ENCODE peak calls at places on chromosomes 12 and 14, in seven cellular contexts. G is Peyer's patch, K is esophagus squamous epithelium, I is prostate gland, M is GM12891, W is K562, V is body of pancreas. Z is an unnamed sample.
A peak's percentile ranks its signal among the peaks of the same experiment; 100 is the strongest.

GRCh38 chr14:103731916-103732867 is 16.6 kb downstream of the ZFYVE21 start:
- DNase-seq in V (no peak), I (no peak), M (no peak), G (peak; percentile 47), W (no peak), K (no peak), Z (no peak)

GRCh38 chr12:46219892-46220655 is 48.8 kb downstream of the SLC38A1 start:
- DNase-seq in M (no peak), I (no peak), G (no peak), K (no peak), W (peak; percentile 81), V (no peak), Z (no peak)

GRCh38 chr12:115199831-115200230 is 515.9 kb upstream of the TBX3 start:
- DNase-seq in G (no peak), I (no peak), W (no peak), M (no peak), K (no peak), V (no peak), Z (no peak)

GRCh38 chr12:22287776-22288621 is 46.5 kb downstream of the ST8SIA1 start:
- DNase-seq in W (no peak), I (no peak), M (no peak), G (no peak), K (no peak), V (no peak), Z (no peak)

GRCh38 chr14:58815046-58815701 is 177.4 kb downstream of the DACT1 start:
- DNase-seq in W (no peak), I (no peak), V (no peak), K (no peak), M (no peak), G (no peak), Z (no peak)

GRCh38 chr12:55974308-55974724 is 438 bp downstream of the RAB5B start:
- DNase-seq in V (peak; percentile 69), I (peak; percentile 37), K (no peak), W (peak; percentile 64), G (no peak), M (peak; percentile 43), Z (peak; percentile 82)

GRCh38 chr14:50599700-50600444 is 39.9 kb downstream of the ATL1 start:
- DNase-seq in W (peak; percentile 6), V (no peak), G (no peak), K (no peak), M (no peak), I (no peak), Z (no peak)

GRCh38 chr14:74616507-74616906 is 4.5 kb upstream of the LTBP2 start:
- DNase-seq in K (no peak), V (no peak), M (no peak), I (no peak), W (peak; percentile 34), G (no peak), Z (no peak)

GRCh38 chr12:61860439-61860838 is 399.8 kb upstream of the USP15 start:
- DNase-seq in V (no peak), W (no peak), K (no peak), M (no peak), G (no peak), I (no peak), Z (no peak)

GRCh38 chr12:71730936-71731335 is 23.7 kb upstream of the RAB21 start:
- DNase-seq in I (no peak), K (no peak), V (no peak), W (no peak), G (no peak), M (no peak), Z (no peak)

GRCh38 chr12:34394211-34395055 is 372.1 kb downstream of the ALG10 start:
- DNase-seq in W (peak; percentile 2), M (no peak), I (no peak), K (no peak), G (peak; percentile 8), V (peak; percentile 1), Z (peak; percentile 57)

GRCh38 chr14:93619176-93619793 is 169.0 kb downstream of the PRIMA1 start:
- DNase-seq in W (peak; percentile 25), G (no peak), V (peak; percentile 58), K (no peak), I (no peak), M (peak; percentile 9), Z (no peak)

GRCh38 chr12:41624571-41624970 is 436.5 kb downstream of the PDZRN4 start:
- DNase-seq in W (no peak), G (no peak), M (no peak), V (no peak), I (no peak), K (no peak), Z (no peak)

GRCh38 chr14:91731018-91731417 is 868 bp downstream of the CATSPERB start:
- DNase-seq in G (no peak), W (no peak), M (no peak), K (no peak), I (no peak), V (peak; percentile 37), Z (no peak)

GRCh38 chr14:60757617-60758016 is 23.1 kb downstream of the MNAT1 start:
- DNase-seq in K (no peak), V (no peak), M (no peak), I (no peak), G (no peak), W (no peak), Z (no peak)

GRCh38 chr14:68977137-68977740 is 1.9 kb downstream of the ACTN1 start:
- DNase-seq in V (no peak), M (no peak), I (peak; percentile 40), W (no peak), G (no peak), K (no peak), Z (no peak)

GRCh38 chr14:68977741-68978549 is 1.2 kb downstream of the ACTN1 start:
- DNase-seq in G (peak; percentile 72), I (peak; percentile 68), V (peak; percentile 68), W (peak; percentile 43), K (no peak), M (peak; percentile 47), Z (peak; percentile 95)

GRCh38 chr14:68979722-68980552 is 835 bp upstream of the ACTN1 start:
- DNase-seq in G (peak; percentile 68), I (peak; percentile 44), K (no peak), W (peak; percentile 41), V (peak; percentile 64), M (no peak), Z (peak; percentile 87)

GRCh38 chr14:68979021-68979721 is at the start of gene ACTN1:
- DNase-seq in M (peak; percentile 54), I (peak; percentile 97), G (peak; percentile 87), W (peak; percentile 94), K (peak; percentile 35), V (peak; percentile 97), Z (peak; percentile 99)

GRCh38 chr14:68978550-68978911 is 571 bp downstream of the ACTN1 start:
- DNase-seq in W (peak; percentile 76), M (peak; percentile 46), K (no peak), V (peak; percentile 84), I (peak; percentile 75), G (no peak), Z (peak; percentile 88)
- TF ChIP-seq POLR2A in W (peak; percentile 57), M (no peak), K (no peak), V (peak; percentile 41), I (peak; percentile 81), G (no peak), Z (no peak)

DNA sequence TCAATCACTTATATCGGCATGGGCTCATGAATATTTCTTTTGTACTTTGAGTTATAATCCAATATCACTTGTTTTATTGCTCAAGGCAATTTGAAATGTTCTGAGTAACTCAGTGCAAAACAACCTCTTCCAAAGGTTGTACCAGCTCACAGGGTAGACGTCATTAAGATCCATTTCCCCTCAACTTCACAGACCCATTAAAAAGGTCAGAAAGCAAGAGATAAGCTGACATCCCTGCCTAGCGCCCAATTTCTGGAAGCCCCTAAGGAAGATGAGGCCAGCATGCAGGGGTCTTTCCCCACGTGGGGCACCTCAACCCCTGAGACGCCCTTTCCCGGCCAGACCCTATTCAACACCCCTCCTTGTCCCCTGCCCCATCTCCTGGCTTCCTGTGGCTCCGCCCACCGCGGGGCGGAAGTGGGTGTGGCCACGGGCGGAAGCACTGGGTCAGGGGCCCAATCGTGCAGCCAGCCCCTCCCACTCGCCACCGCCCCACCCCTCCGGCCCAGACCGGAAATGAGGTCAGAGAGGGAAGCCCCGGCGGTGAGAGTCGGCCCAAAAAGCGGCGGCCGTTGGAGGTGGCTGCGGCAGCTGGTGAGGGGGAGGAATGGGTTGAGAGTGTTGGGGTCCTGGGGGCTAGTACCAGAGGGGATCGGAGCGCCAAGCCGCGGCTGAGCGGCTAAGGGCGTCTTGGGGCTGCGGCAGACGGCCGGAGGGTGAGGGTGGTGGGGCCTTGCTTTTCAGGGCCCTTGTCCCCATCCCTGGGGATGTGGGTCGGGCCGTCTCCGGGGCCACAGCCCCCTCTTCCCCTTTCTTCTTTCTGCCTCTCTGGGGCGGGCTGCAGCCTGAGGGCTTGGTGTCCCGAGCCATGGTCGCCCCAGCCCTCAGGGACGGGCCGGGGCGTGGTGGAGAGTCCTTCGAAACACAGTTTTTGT is at the start of gene GPATCH2L:
- DNase-seq in V (peak; percentile 96), I (peak; percentile 87), G (peak; percentile 98), W (peak; percentile 96), M (peak; percentile 94), K (peak; percentile 72), Z (peak; percentile 97)
- TF ChIP-seq POLR2A in V (peak; percentile 48), I (peak; percentile 66), G (peak; percentile 48), W (peak; percentile 88), M (peak; percentile 79), K (peak; percentile 56), Z (peak; percentile 89)

DNA sequence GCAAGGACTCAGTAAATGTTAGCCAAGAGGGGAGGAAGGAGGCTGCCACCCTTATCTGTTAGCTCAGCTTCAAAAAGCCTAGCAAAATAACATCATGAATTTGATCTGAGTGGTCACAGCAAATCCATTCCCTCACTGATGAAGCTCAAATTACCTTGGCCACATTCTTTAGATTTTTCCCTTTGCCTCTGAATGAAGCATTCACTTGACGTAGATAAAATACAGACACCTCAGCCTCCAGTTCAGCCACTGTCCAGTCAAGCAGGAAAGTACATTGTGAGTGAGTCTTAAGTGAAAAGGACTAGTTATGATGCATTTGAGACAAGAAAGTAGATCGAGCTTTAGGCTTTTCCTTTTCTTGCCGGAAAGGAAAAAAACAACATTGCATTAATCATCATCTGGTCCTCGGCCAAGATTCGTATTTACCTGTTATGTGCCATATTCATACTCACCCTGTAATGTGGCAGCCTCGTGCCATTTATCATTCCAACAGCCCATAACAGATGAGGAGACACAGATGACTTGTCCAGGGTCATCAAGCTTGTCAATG is 146.5 kb downstream of the ETV6 start:
- DNase-seq in V (peak; percentile 35), I (no peak), G (no peak), M (no peak), K (no peak), W (peak; percentile 19), Z (no peak)
- TF ChIP-seq POLR2A in V (no peak), I (no peak), G (no peak), M (no peak), K (no peak), W (no peak), Z (no peak)

DNA sequence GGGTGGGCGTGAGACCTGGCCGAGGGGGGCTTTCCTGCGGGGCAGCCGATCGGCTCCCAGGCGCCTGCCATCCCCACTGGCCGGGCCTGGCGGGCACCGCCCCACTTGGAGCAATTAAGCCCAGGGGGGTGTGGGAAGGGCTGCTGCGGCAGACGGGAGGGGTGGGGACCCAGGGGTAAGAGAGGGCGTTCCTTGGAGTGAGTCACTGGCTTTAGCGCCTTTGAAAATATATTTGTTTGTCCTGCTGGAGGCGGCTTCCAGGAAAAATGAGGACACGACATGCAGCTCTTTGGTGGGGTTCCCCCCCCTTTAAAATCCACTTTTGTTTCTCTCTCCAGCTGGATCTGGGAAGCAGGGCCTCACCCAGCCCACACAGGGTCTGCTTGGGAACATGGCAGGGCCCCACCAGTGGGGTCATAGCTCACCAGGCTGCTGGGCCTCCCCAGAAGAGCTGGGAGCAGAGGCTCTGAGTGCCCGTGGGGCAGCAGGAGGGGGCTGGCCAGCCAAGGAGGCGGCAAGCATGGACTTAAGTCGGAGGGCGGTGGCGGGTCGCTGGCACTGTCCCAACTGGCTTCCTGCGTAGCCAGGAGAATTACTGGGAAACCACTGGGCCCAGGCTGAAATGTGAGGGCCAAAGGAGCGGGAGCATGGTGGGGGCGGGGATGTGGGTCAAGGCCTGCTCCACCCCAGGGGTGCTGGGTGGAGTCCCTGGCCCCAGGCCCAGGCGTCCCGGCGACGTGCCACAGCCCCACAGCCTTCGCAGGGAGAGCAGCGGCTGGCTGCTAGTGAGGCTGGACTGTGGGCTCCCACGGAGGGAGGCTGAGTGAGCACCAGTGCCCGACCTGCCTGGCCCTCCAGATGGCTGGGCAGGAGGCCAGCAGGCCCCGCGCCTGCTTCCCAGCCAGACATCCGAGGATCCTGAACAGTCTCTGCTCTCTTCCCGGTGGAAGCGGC is 128.0 kb downstream of the RFLNA start:
- DNase-seq in I (peak; percentile 89), G (peak; percentile 92), V (peak; percentile 84), M (no peak), K (no peak), W (peak; percentile 95), Z (peak; percentile 97)
- TF ChIP-seq POLR2A in I (peak; percentile 31), G (no peak), V (no peak), M (no peak), K (no peak), W (no peak), Z (no peak)